ENCODE peak calls at places on chromosomes 3 and 15, in four cellular contexts. F is cardiac muscle cell, M is MM.1S, L is uterus. P is an unnamed sample.

GRCh38 chr3:135929670-135930069 is 35.9 kb upstream of the PPP2R3A start:
- DNase-seq in F (no peak), M (no peak), L (peak), P (no peak)

GRCh38 chr3:66138336-66139234 is 82.2 kb upstream of the SLC25A26 start:
- DNase-seq in F (peak), M (peak), L (peak), P (peak)

GRCh38 chr3:194974468-194975135 is 288.9 kb downstream of the FAM43A start:
- DNase-seq in F (no peak), M (no peak), L (no peak), P (no peak)

GRCh38 chr15:71888797-71889196 is 78.4 kb downstream of the NR2E3 start:
- DNase-seq in F (no peak), M (peak), L (no peak), P (no peak)

GRCh38 chr3:182331356-182331755 is 461.9 kb upstream of the ATP11B start:
- DNase-seq in F (no peak), M (no peak), L (no peak), P (no peak)

GRCh38 chr15:37740623-37741141 is 193.8 kb upstream of the TMCO5A start:
- DNase-seq in F (no peak), M (no peak), L (no peak), P (no peak)

GRCh38 chr15:86355798-86356197 is 276.1 kb downstream of the AGBL1 start:
- DNase-seq in F (peak), M (no peak), L (no peak), P (no peak)

GRCh38 chr15:91348812-91349500 is 248.9 kb downstream of the SV2B start:
- DNase-seq in F (no peak), M (no peak), L (no peak), P (no peak)

GRCh38 chr15:45645026-45645980 is 10.5 kb downstream of the SQOR start:
- DNase-seq in F (no peak), M (no peak), L (no peak), P (no peak)

DNA sequence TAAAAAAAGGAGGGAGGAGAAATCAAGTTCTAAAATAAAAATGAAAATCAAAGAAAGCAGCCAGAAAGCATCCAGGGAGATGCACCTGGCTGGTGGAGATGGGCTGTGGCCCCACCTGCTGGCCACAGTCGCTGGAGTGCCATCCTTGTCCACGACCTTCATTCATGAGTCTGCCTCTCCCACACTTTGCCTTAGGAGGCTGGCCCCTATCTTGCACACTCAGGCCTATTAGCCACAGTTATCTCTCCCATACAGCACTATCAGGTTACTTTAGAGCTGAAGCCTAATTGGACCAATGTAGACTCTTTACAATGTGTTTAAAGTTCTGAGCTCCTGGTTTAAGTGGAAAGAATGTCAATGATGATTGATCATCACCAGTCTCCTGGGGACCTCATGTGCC is 392.0 kb upstream of the RORA start:
- DNase-seq in F (peak), M (peak), L (no peak), P (peak)
- TF ChIP-seq CTCF in F (peak), M (peak), L (peak), P (peak)

DNA sequence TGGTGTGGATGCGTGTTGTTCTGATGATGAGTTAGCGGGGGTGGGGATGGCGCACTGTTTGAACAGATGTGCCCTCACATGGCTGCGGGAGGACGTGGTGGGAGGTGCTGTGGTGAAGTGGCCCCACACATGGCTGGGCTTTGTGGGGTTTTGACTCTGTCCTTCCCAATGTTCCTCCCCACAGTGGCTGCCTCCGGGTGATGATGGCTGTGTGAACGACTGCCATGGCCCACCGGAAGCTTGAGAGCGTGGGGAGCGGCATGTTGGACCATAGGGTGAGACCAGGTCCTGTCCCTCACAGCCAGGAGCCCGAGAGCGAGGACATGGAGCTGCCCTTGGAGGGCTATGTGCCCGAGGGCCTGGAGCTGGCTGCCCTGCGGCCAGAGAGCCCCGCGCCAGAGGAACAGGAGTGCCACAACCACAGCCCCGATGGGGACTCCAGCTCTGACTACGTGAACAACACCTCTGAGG is 167.9 kb downstream of the APBA2 start:
- DNase-seq in F (no peak), M (no peak), L (no peak), P (no peak)
- TF ChIP-seq CTCF in F (no peak), M (no peak), L (no peak), P (no peak)

GRCh38 chr15:35992791-35993190 is 446.8 kb upstream of the DPH6 start:
- DNase-seq in F (no peak), M (no peak), L (no peak), P (no peak)
- TF ChIP-seq CTCF in F (no peak), M (no peak), L (no peak), P (no peak)

GRCh38 chr15:80584561-80584964 is 110.5 kb upstream of the ABHD17C start:
- DNase-seq in F (no peak), M (no peak), L (no peak), P (no peak)

GRCh38 chr15:80584973-80585372 is 110.1 kb upstream of the ABHD17C start:
- DNase-seq in F (no peak), M (no peak), L (no peak), P (no peak)

GRCh38 chr15:80587007-80587406 is 108.1 kb upstream of the ABHD17C start:
- DNase-seq in F (no peak), M (no peak), L (no peak), P (no peak)

GRCh38 chr15:80586141-80586540 is 109.0 kb upstream of the ABHD17C start:
- DNase-seq in F (no peak), M (no peak), L (no peak), P (no peak)

DNA sequence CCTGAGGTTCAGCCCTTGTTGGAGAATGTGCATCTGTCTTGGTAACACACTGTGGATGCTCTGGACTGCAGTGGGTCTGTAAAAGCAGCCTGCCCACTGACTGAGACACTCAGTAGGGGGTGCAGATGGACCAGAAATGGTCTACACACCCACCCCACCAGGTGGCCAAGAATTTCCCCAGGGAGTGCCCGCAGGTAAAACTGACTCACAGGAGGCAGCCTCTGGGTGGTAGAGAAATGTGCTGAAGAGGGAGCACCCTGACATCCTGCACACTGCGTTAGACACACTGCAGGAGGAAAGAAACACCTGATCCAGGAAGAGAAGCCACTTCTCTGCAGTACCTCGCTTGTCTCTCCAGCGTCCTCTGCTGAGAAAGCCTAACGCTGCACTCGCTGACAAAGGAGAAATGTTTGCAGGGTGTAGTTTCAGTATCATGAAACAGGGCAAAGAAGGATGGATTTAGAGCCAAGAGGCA is 109.5 kb upstream of the ABHD17C start:
- DNase-seq in F (no peak), M (no peak), L (no peak), P (no peak)
- TF ChIP-seq CTCF in F (no peak), M (no peak), L (no peak), P (no peak)

GRCh38 chr15:98311566-98312188 is 336.7 kb upstream of the IGF1R start:
- DNase-seq in F (peak), M (peak), L (peak), P (peak)
- TF ChIP-seq CTCF in F (peak), M (peak), L (peak), P (peak)